ENCODE peak calls at places on chromosome 15, in six cellular contexts. X is stomach, Z is foreskin fibroblast, U is lower lobe of right lung, F is Peyer's patch, C is lung. V is an unnamed sample.

GRCh38 chr15:29403778-29404177 is 134.2 kb upstream of the NSMCE3 start:
- DNase-seq in X (no peak), Z (no peak), U (no peak), F (no peak), C (no peak), V (no peak)

GRCh38 chr15:73686781-73687256 is 2.6 kb downstream of the CD276 start:
- DNase-seq in X (no peak), Z (peak), U (no peak), F (no peak), C (no peak), V (peak)

GRCh38 chr15:35209838-35210237 is 124.7 kb upstream of the NANOGP8 start:
- DNase-seq in X (no peak), Z (no peak), U (no peak), F (no peak), C (no peak), V (peak)

GRCh38 chr15:60363903-60364302 is 33.9 kb downstream of the ANXA2 start:
- DNase-seq in X (no peak), Z (no peak), U (no peak), F (no peak), C (no peak), V (no peak)

GRCh38 chr15:71440479-71441071 is 325.3 kb downstream of the THSD4 start:
- DNase-seq in X (no peak), Z (peak), U (no peak), F (no peak), C (no peak), V (peak)

GRCh38 chr15:32853667-32854066 is 135.9 kb downstream of the GREM1 start:
- DNase-seq in X (no peak), Z (no peak), U (no peak), F (no peak), C (no peak), V (no peak)

GRCh38 chr15:101250931-101251829 is 668 bp downstream of the CHSY1 start:
- DNase-seq in X (peak), Z (peak), U (peak), F (peak), C (no peak), V (no peak)

GRCh38 chr15:58546635-58547627 is 115.1 kb downstream of the LIPC start:
- DNase-seq in X (peak), Z (peak), U (no peak), F (no peak), C (peak), V (peak)

GRCh38 chr15:31155136-31155535 is 53.6 kb upstream of the TRPM1 start:
- DNase-seq in X (no peak), Z (no peak), U (no peak), F (no peak), C (no peak), V (no peak)

DNA sequence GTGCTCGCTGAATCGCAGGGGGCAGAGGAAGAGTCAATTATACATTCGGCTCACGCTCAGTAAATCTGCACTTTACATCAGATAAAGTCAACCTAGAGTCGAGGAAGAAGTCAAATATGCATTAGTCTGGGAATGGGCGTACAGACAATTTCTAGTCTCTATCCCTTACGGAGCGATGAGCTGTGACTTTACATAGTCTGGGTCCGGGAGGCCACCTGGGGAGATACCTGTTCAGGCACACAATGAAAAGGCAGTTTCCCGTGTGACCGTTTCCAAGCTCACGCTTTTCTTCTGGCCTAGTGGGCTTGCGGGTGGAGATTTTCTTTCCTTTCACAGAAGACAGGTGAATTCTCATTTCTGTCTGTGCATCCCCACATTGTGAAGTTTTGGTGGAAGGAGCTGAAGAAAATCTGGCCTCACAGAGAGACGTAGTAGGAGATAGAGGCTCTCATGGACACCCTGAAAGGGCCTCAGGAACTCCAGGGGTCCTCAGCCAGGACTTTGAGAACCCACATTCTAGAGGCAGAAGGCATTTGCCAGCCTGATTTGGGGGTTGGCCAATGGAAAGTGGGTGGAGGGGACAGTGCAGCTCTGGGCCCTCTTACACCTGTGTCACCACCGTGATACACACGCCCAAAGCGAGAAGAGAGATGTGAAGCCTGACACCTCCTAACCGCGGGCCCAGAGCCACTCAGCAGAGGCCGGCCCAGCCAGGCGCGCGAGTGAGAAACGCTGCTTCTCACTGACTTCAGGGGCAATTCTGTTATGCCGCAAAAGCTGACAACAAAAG is 10.7 kb upstream of the OCA2 start:
- DNase-seq in X (no peak), Z (no peak), U (no peak), F (no peak), C (no peak), V (no peak)
- TF ChIP-seq CTCF in X (no peak), Z (no peak), U (no peak), F (no peak), C (no peak), V (no peak)

DNA sequence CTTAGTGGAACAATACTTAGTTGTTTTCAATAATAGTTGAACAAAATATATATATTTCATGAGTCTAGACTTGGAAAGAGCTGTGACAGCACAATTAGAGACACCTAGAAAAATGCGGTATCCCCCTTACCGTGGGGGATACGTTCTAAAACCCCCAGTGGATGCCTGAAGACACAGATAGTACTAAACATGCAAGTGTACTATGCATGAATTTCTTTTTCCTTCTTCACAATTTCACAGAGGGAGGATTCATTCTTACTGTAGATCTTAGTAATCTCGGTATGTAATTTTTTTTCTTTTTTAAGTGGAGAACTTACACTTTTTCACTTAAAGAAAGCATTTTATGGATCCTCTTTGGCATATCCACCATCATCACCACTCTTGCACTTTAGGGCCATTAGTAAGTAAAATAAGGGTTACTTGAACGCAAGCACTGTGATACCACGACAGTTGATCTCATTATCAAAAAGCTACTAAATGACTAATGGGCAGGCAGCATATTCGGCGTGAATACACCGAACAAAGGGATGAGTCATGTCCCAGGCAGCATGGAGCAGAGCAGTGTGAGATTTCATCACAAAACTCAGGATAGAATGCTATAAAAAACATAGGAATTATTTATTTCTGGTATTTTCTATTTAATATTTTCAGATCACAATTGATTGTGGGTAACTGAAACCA is 72.3 kb upstream of the ZNF280D start:
- DNase-seq in X (no peak), Z (peak), U (no peak), F (no peak), C (no peak), V (peak)
- H3K4me3 ChIP-seq in X (no peak), Z (no peak), U (no peak), F (no peak), C (no peak), V (peak)

GRCh38 chr15:87155771-87156170 is 1076.1 kb downstream of the AGBL1 start:
- DNase-seq in X (no peak), Z (no peak), U (no peak), F (no peak), C (no peak), V (no peak)

DNA sequence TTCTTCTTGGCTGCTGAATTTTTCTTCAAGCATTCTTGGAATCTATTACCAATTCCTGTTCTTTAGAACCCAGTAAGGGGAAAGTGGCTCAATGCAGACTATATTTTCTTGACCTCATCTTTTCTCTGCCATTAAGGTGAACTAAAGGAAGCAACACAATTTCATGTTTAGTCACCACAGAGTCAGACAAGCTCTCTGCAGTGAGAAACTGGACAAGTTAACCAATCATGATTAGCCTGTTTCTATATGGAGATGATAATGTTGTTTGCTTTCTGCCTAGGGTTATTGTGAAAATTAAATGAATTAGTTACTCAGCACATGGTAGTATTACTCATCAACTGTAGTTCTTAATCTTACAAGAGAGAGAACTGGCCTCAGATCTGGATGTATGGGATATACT is 1075.1 kb downstream of the AGBL1 start:
- DNase-seq in X (no peak), Z (peak), U (no peak), F (no peak), C (no peak), V (peak)
- TF ChIP-seq CTCF in X (no peak), Z (no peak), U (no peak), F (no peak), C (no peak), V (no peak)

GRCh38 chr15:42920281-42921048 is at the start of gene TTBK2:
- DNase-seq in X (peak), Z (peak), U (peak), F (peak), C (peak), V (peak)

GRCh38 chr15:42919308-42919707 is 1.3 kb downstream of the TTBK2 start:
- DNase-seq in X (no peak), Z (no peak), U (no peak), F (no peak), C (no peak), V (no peak)

GRCh38 chr15:42919794-42920280 is 741 bp downstream of the TTBK2 start:
- DNase-seq in X (no peak), Z (peak), U (no peak), F (no peak), C (peak), V (no peak)

GRCh38 chr15:42915654-42916053 is 4.9 kb downstream of the TTBK2 start:
- DNase-seq in X (no peak), Z (no peak), U (no peak), F (no peak), C (no peak), V (no peak)

DNA sequence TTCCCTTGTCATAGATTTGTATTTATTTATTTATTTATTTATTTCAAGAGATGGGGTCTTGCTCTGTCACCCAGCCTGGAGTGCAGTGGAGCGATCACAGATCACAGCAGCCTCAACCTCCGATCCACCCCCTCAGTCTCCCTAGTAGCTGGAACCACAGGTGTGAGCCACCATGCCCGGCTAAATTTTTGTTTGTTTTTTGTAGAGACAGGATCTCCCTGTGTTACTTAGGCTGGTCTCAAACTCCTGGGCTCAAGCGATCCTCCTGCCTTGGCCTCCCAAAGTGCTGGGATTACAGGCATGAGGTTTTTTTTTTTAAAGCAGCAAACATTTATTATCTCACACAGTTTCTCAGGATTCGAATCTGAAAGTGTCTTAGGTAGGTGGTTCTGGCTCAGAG is 2.5 kb downstream of the TTBK2 start:
- DNase-seq in X (no peak), Z (no peak), U (no peak), F (no peak), C (no peak), V (no peak)
- H3K4me3 ChIP-seq in X (no peak), Z (no peak), U (no peak), F (no peak), C (no peak), V (no peak)

GRCh38 chr15:47484997-47485396 is 232.3 kb upstream of the SEMA6D start:
- DNase-seq in X (no peak), Z (no peak), U (no peak), F (no peak), C (no peak), V (no peak)
- TF ChIP-seq CTCF in X (no peak), Z (no peak), U (no peak), F (no peak), C (no peak), V (no peak)